ENCODE peak calls at places on chromosomes 6 and 20, in five cellular contexts. One of them, this sample, is unnamed.

GRCh38 chr20:46809961-46810360 is 84.7 kb upstream of the EYA2 start:
- DNase-seq in CD4-positive, alpha-beta memory T cell: no peak
- DNase-seq in NCI-H1436 treated with DMSO at 0.1 percent for 48 hours: no peak
- DNase-seq in NCI-H345: peak
- DNase-seq in GM20000: no peak
- DNase-seq in this sample: no peak

GRCh38 chr20:4896971-4897497 is 104.3 kb downstream of the SLC23A2 start:
- DNase-seq in CD4-positive, alpha-beta memory T cell: no peak
- DNase-seq in NCI-H1436 treated with DMSO at 0.1 percent for 48 hours: no peak
- DNase-seq in NCI-H345: no peak
- DNase-seq in GM20000: no peak
- DNase-seq in this sample: no peak

GRCh38 chr6:4405609-4406212 is 270.3 kb upstream of the ECI2 start:
- DNase-seq in CD4-positive, alpha-beta memory T cell: no peak
- DNase-seq in NCI-H1436 treated with DMSO at 0.1 percent for 48 hours: no peak
- DNase-seq in NCI-H345: no peak
- DNase-seq in GM20000: no peak
- DNase-seq in this sample: no peak

GRCh38 chr6:125611573-125612399 is 137.6 kb upstream of the HEY2 start:
- DNase-seq in CD4-positive, alpha-beta memory T cell: no peak
- DNase-seq in NCI-H1436 treated with DMSO at 0.1 percent for 48 hours: no peak
- DNase-seq in NCI-H345: peak
- DNase-seq in GM20000: no peak
- DNase-seq in this sample: peak

GRCh38 chr20:20084296-20084752 is 32.0 kb downstream of the CFAP61 start:
- DNase-seq in CD4-positive, alpha-beta memory T cell: no peak
- DNase-seq in NCI-H1436 treated with DMSO at 0.1 percent for 48 hours: no peak
- DNase-seq in NCI-H345: no peak
- DNase-seq in GM20000: no peak
- DNase-seq in this sample: no peak

GRCh38 chr6:34305982-34306702 is 57.3 kb upstream of the SMIM29 start:
- DNase-seq in CD4-positive, alpha-beta memory T cell: no peak
- DNase-seq in NCI-H1436 treated with DMSO at 0.1 percent for 48 hours: no peak
- DNase-seq in NCI-H345: no peak
- DNase-seq in GM20000: no peak
- DNase-seq in this sample: peak

GRCh38 chr6:105135056-105135455 is 44.8 kb downstream of the POPDC3 start:
- DNase-seq in CD4-positive, alpha-beta memory T cell: no peak
- DNase-seq in NCI-H1436 treated with DMSO at 0.1 percent for 48 hours: no peak
- DNase-seq in NCI-H345: peak
- DNase-seq in GM20000: no peak
- DNase-seq in this sample: peak

GRCh38 chr20:2145376-2145775 is 43.7 kb downstream of the STK35 start:
- DNase-seq in CD4-positive, alpha-beta memory T cell: no peak
- DNase-seq in NCI-H1436 treated with DMSO at 0.1 percent for 48 hours: no peak
- DNase-seq in NCI-H345: no peak
- DNase-seq in GM20000: no peak
- DNase-seq in this sample: no peak